ENCODE peak calls at places on chromosomes 11 and 22, in four cellular contexts. One of them, this sample, is unnamed.

GRCh38 chr11:91660036-91660435 is 564.6 kb upstream of the FAT3 start:
- DNase-seq in H1: no peak
- DNase-seq in GM12878: no peak
- DNase-seq in HepG2: no peak
- DNase-seq in this sample: no peak

GRCh38 chr11:126874276-126874675 is 126.3 kb downstream of the KIRREL3 start:
- DNase-seq in H1: no peak
- DNase-seq in GM12878: no peak
- DNase-seq in HepG2: no peak
- DNase-seq in this sample: no peak

GRCh38 chr11:110488446-110488845 is 58.7 kb downstream of the FDX1 start:
- DNase-seq in H1: no peak
- DNase-seq in GM12878: no peak
- DNase-seq in HepG2: no peak
- DNase-seq in this sample: no peak

GRCh38 chr11:126317681-126318641 is 14.1 kb downstream of the DCPS start:
- DNase-seq in H1: no peak
- DNase-seq in GM12878: no peak
- DNase-seq in HepG2: no peak
- DNase-seq in this sample: no peak

GRCh38 chr11:26512196-26512595 is 59.9 kb downstream of the MUC15 start:
- DNase-seq in H1: no peak
- DNase-seq in GM12878: no peak
- DNase-seq in HepG2: no peak
- DNase-seq in this sample: no peak

GRCh38 chr11:68099474-68100405 is 21.4 kb downstream of the CHKA start:
- DNase-seq in H1: no peak
- DNase-seq in GM12878: peak; percentile 52
- DNase-seq in HepG2: peak; percentile 99
- DNase-seq in this sample: no peak

GRCh38 chr11:28108909-28109308 is 721 bp downstream of the METTL15 start:
- DNase-seq in H1: no peak
- DNase-seq in GM12878: no peak
- DNase-seq in HepG2: no peak
- DNase-seq in this sample: no peak

GRCh38 chr22:24325105-24325757 is 54.6 kb downstream of the SPECC1L start:
- DNase-seq in H1: no peak
- DNase-seq in GM12878: peak; percentile 62
- DNase-seq in HepG2: peak; percentile 49
- DNase-seq in this sample: peak; percentile 9

DNA sequence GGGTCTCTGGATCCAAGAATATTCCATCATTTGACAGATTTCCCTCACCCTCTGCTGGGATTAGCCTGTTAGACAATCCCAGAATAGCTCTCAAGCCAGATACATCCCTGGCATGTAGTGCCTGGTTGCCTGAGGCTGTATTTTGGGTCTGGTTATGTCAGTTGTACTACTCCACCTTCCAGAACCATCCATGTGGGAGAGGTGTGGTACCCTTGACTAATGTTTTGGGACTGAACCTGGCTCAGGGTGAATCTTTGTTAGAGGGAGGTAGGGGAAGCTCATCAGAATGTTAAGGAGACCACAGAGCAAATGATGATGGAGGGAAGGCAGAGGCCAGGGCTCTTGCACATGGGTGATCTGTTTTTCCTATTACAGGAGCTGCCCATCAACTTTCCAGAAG is 5.2 kb downstream of the C11orf52 start:
- DNase-seq in H1: no peak
- DNase-seq in GM12878: no peak
- DNase-seq in HepG2: no peak
- DNase-seq in this sample: no peak
- H3K9ac ChIP-seq in H1: no peak overlapping the region
- H3K9ac ChIP-seq in GM12878: no peak overlapping the region
- H3K9ac ChIP-seq in HepG2: peak overlapping the region; percentile 72
- H3K9ac ChIP-seq in this sample: no peak overlapping the region

GRCh38 chr11:99522467-99523173 is 501.9 kb downstream of the CNTN5 start:
- DNase-seq in H1: no peak
- DNase-seq in GM12878: no peak
- DNase-seq in HepG2: no peak
- DNase-seq in this sample: no peak
- H3K4me3 ChIP-seq in H1: no peak overlapping the region
- H3K4me3 ChIP-seq in GM12878: no peak overlapping the region
- H3K4me3 ChIP-seq in HepG2: no peak overlapping the region
- H3K4me3 ChIP-seq in this sample: no peak overlapping the region

DNA sequence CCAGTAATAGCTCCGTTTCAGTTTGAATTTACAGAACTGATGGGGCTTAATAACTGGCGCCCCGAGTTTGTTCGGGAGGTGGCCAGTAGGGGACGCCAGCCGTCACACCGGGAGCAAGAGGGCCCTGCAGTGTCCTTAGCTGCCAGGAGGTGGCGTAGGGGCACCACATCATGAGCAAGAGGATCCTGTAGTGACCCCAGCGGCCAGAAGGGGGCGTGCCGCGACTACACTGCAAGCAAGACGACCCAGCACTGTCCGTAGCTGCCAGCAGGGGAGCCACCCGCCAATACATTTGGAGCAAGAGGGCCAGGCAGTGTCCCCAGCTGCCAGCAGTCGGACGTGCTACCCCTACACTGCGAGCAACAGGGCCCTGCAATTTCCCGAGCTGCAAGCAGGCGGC is 663.7 kb upstream of the B3GAT1 start:
- DNase-seq in H1: peak; percentile 81
- DNase-seq in GM12878: no peak
- DNase-seq in HepG2: peak; percentile 78
- DNase-seq in this sample: peak; percentile 82
- TF ChIP-seq SUZ12 in H1: no peak
- TF ChIP-seq SUZ12 in GM12878: no peak
- TF ChIP-seq SUZ12 in HepG2: no peak
- TF ChIP-seq SUZ12 in this sample: no peak

DNA sequence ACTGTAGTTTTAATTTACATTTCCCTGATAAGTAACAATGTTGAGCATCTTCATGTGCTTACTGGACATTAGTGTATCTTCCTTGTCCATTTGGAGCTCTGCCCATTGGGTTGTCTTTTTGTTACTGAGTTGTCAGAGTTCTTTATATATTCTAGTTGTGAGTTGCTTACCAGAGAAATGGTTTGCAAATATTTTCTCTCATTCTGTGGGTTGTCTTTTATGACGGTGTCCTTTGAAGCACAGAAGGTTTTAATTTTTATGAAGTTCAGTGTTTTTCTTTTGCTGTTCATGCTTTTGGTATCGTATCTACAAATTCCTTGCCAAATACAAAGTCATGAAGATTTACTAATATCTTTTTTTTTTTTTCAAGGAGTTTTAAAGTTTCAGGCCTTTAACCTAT is 42.4 kb downstream of the ZBTB44 start:
- DNase-seq in H1: no peak
- DNase-seq in GM12878: no peak
- DNase-seq in HepG2: no peak
- DNase-seq in this sample: no peak
- H3K9ac ChIP-seq in H1: no peak overlapping the region
- H3K9ac ChIP-seq in GM12878: no peak overlapping the region
- H3K9ac ChIP-seq in HepG2: no peak overlapping the region
- H3K9ac ChIP-seq in this sample: no peak overlapping the region

This sample was measured in NT2/D1.